ENCODE peak calls at places on chromosomes 6 and 20, in seven cellular contexts. K, O, J, N, D, L and H are unnamed samples.

GRCh38 chr6:134992155-134992554 is 42.3 kb upstream of the ALDH8A1 start:
- DNase-seq in K (no peak), O (no peak), J (no peak), N (no peak), D (no peak), L (no peak), H (no peak)

GRCh38 chr20:22462975-22463914 is 121.1 kb downstream of the FOXA2 start:
- DNase-seq in K (no peak), O (no peak), J (no peak), N (no peak), D (no peak), L (no peak), H (no peak)

GRCh38 chr6:158518196-158519127 is 41.4 kb upstream of the TMEM181 start:
- DNase-seq in K (peak; percentile 38), O (peak; percentile 84), J (peak; percentile 71), N (no peak), D (peak; percentile 50), L (peak; percentile 50), H (no peak)

GRCh38 chr6:27867051-27867940 is 44.9 kb downstream of the OR2B2 start:
- DNase-seq in K (no peak), O (peak; percentile 91), J (peak; percentile 82), N (peak; percentile 78), D (no peak), L (peak; percentile 84), H (no peak)

GRCh38 chr20:33746325-33746998 is 14.7 kb downstream of the ZNF341 start:
- DNase-seq in K (no peak), O (no peak), J (no peak), N (no peak), D (no peak), L (no peak), H (no peak)

GRCh38 chr6:47042238-47042843 is at the start of gene ADGRF1:
- DNase-seq in K (no peak), O (no peak), J (no peak), N (no peak), D (no peak), L (peak; percentile 21), H (no peak)

GRCh38 chr20:59772931-59773913 is 160.2 kb downstream of the SYCP2 start:
- DNase-seq in K (no peak), O (peak; percentile 72), J (no peak), N (peak; percentile 40), D (no peak), L (peak; percentile 71), H (no peak)

GRCh38 chr20:58633161-58634035 is 17.7 kb upstream of the STX16 start:
- DNase-seq in K (no peak), O (no peak), J (no peak), N (no peak), D (no peak), L (no peak), H (no peak)

GRCh38 chr20:46552460-46553420 is 2.3 kb upstream of the OCSTAMP start:
- DNase-seq in K (peak; percentile 55), O (no peak), J (no peak), N (no peak), D (peak; percentile 34), L (no peak), H (no peak)

GRCh38 chr6:63351995-63352586 is 32.3 kb upstream of the LGSN start:
- DNase-seq in K (no peak), O (no peak), J (peak; percentile 54), N (no peak), D (no peak), L (no peak), H (no peak)

GRCh38 chr6:130834482-130835251 is 7.5 kb downstream of the SMLR1 start:
- DNase-seq in K (no peak), O (no peak), J (no peak), N (no peak), D (no peak), L (no peak), H (no peak)

GRCh38 chr6:35396991-35397390 is 54.6 kb downstream of the PPARD start:
- DNase-seq in K (no peak), O (no peak), J (no peak), N (no peak), D (no peak), L (peak; percentile 49), H (no peak)

GRCh38 chr6:170091639-170092579 is 199.0 kb downstream of the DLL1 start:
- DNase-seq in K (no peak), O (no peak), J (no peak), N (no peak), D (no peak), L (no peak), H (no peak)

GRCh38 chr20:59725476-59726119 is 121.3 kb downstream of the PHACTR3 start:
- DNase-seq in K (no peak), O (no peak), J (no peak), N (no peak), D (no peak), L (no peak), H (no peak)

GRCh38 chr6:121733216-121733615 is 297.8 kb downstream of the GJA1 start:
- DNase-seq in K (no peak), O (no peak), J (peak; percentile 31), N (no peak), D (no peak), L (no peak), H (no peak)

GRCh38 chr20:58246346-58246745 is 17.9 kb upstream of the ANKRD60 start:
- DNase-seq in K (no peak), O (no peak), J (peak; percentile 15), N (no peak), D (no peak), L (no peak), H (no peak)

GRCh38 chr6:89984926-89985743 is 90.9 kb downstream of the GJA10 start:
- DNase-seq in K (no peak), O (peak; percentile 34), J (no peak), N (no peak), D (no peak), L (no peak), H (no peak)

GRCh38 chr6:28011716-28012115 is 54.7 kb downstream of the OR2B6 start:
- DNase-seq in K (no peak), O (no peak), J (no peak), N (no peak), D (no peak), L (no peak), H (no peak)

GRCh38 chr6:142946924-142947701 is 2.1 kb upstream of the HIVEP2 start:
- DNase-seq in K (no peak), O (peak; percentile 96), J (peak; percentile 82), N (peak; percentile 81), D (peak; percentile 57), L (peak; percentile 89), H (no peak)
- TF ChIP-seq POLR2AphosphoS5 in K (no peak), O (peak; percentile 91), J (no peak), N (peak; percentile 73), D (peak; percentile 25), L (peak; percentile 75), H (peak; percentile 59)

DNA sequence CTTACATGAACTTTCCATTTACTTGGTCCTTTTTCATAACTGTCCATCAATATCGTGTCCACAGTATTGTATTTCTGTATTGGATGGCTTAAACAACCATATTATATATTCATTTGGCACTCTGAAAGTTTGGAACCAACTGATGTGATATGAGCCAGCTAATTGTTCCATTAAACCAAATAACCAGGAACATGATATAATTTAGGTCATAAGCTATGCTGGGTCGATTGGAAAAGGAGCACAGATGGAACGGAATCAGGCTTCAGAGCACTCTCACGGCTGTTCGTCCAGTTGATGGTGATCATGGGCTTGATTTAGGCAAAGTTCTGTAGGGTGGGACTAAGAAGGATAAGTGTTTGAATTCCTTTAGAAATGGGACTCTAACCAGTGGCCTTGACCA is 142.7 kb downstream of the DNAH8 start:
- DNase-seq in K (no peak), O (no peak), J (no peak), N (no peak), D (no peak), L (no peak), H (no peak)
- TF ChIP-seq POLR2AphosphoS5 in K (no peak), O (no peak), J (no peak), N (no peak), D (no peak), L (no peak), H (no peak)

GRCh38 chr20:38604873-38605303 is 3.3 kb downstream of the ARHGAP40 start:
- DNase-seq in K (no peak), O (no peak), J (peak; percentile 82), N (no peak), D (no peak), L (no peak), H (no peak)
- TF ChIP-seq POLR2AphosphoS5 in K (no peak), O (no peak), J (no peak), N (no peak), D (no peak), L (no peak), H (no peak)

GRCh38 chr20:3738109-3739053 is 5.9 kb downstream of the HSPA12B start:
- DNase-seq in K (no peak), O (no peak), J (no peak), N (no peak), D (no peak), L (no peak), H (no peak)

GRCh38 chr20:3741846-3742458 is 9.5 kb downstream of the HSPA12B start:
- DNase-seq in K (no peak), O (no peak), J (no peak), N (no peak), D (no peak), L (no peak), H (no peak)

GRCh38 chr20:3739926-3740599 is 7.6 kb downstream of the HSPA12B start:
- DNase-seq in K (no peak), O (no peak), J (no peak), N (no peak), D (no peak), L (no peak), H (no peak)

GRCh38 chr20:3740600-3741301 is 8.3 kb downstream of the HSPA12B start:
- DNase-seq in K (no peak), O (peak; percentile 53), J (no peak), N (no peak), D (no peak), L (no peak), H (no peak)

GRCh38 chr20:3739054-3739925 is 6.8 kb downstream of the HSPA12B start:
- DNase-seq in K (no peak), O (no peak), J (peak; percentile 49), N (no peak), D (no peak), L (no peak), H (no peak)
- TF ChIP-seq POLR2AphosphoS5 in K (no peak), O (peak; percentile 70), J (peak; percentile 68), N (no peak), D (no peak), L (no peak), H (no peak)

GRCh38 chr6:21802611-21802899 is 209.0 kb downstream of the SOX4 start:
- DNase-seq in K (no peak), O (no peak), J (no peak), N (no peak), D (no peak), L (no peak), H (no peak)
- TF ChIP-seq POLR2AphosphoS5 in K (no peak), O (no peak), J (no peak), N (no peak), D (no peak), L (no peak), H (no peak)